ENCODE peak calls at places on chromosomes 16 and 17, in seven cellular contexts. One of them, this sample, is unnamed.

GRCh38 chr17:60372790-60373483 is 19.0 kb downstream of the USP32 start:
- DNase-seq in nucleus accumbens: no peak
- DNase-seq in GM10248: no peak
- DNase-seq in HS-5: peak
- DNase-seq in right lobe of liver: no peak
- DNase-seq in LHCN-M2: peak
- DNase-seq in GM23338: no peak
- DNase-seq in this sample: no peak

GRCh38 chr17:65472602-65473001 is 88.8 kb downstream of the AXIN2 start:
- DNase-seq in GM10248: no peak
- DNase-seq in nucleus accumbens: no peak
- DNase-seq in GM23338: no peak
- DNase-seq in LHCN-M2: peak
- DNase-seq in HS-5: no peak
- DNase-seq in right lobe of liver: no peak
- DNase-seq in this sample: peak

GRCh38 chr17:75036643-75037268 is 10.0 kb downstream of the ATP5PD start:
- DNase-seq in LHCN-M2: no peak
- DNase-seq in GM23338: peak
- DNase-seq in HS-5: peak
- DNase-seq in nucleus accumbens: no peak
- DNase-seq in GM10248: no peak
- DNase-seq in right lobe of liver: peak
- DNase-seq in this sample: peak

GRCh38 chr16:85557976-85558589 is 55.0 kb upstream of the GSE1 start:
- DNase-seq in right lobe of liver: no peak
- DNase-seq in GM23338: peak
- DNase-seq in LHCN-M2: no peak
- DNase-seq in nucleus accumbens: no peak
- DNase-seq in HS-5: no peak
- DNase-seq in GM10248: no peak
- DNase-seq in this sample: no peak

GRCh38 chr17:16945513-16946201 is 26.3 kb downstream of the TNFRSF13B start:
- DNase-seq in GM10248: no peak
- DNase-seq in nucleus accumbens: no peak
- DNase-seq in GM23338: peak
- DNase-seq in LHCN-M2: no peak
- DNase-seq in HS-5: no peak
- DNase-seq in right lobe of liver: peak
- DNase-seq in this sample: no peak

GRCh38 chr17:65855245-65855644 is 293.8 kb upstream of the AXIN2 start:
- DNase-seq in GM10248: no peak
- DNase-seq in GM23338: peak
- DNase-seq in nucleus accumbens: no peak
- DNase-seq in right lobe of liver: no peak
- DNase-seq in LHCN-M2: no peak
- DNase-seq in HS-5: peak
- DNase-seq in this sample: no peak

GRCh38 chr17:75592364-75593020 is 4.9 kb downstream of the MYO15B start:
- DNase-seq in LHCN-M2: no peak
- DNase-seq in GM23338: no peak
- DNase-seq in HS-5: no peak
- DNase-seq in right lobe of liver: no peak
- DNase-seq in GM10248: no peak
- DNase-seq in nucleus accumbens: no peak
- DNase-seq in this sample: no peak

GRCh38 chr16:79372504-79373184 is 227.9 kb downstream of the MAF start:
- DNase-seq in LHCN-M2: peak
- DNase-seq in HS-5: no peak
- DNase-seq in GM10248: no peak
- DNase-seq in right lobe of liver: no peak
- DNase-seq in GM23338: no peak
- DNase-seq in nucleus accumbens: no peak
- DNase-seq in this sample: no peak

GRCh38 chr16:63928421-63928820 is 1193.4 kb downstream of the CDH11 start:
- DNase-seq in LHCN-M2: no peak
- DNase-seq in nucleus accumbens: no peak
- DNase-seq in GM23338: no peak
- DNase-seq in GM10248: no peak
- DNase-seq in HS-5: no peak
- DNase-seq in right lobe of liver: no peak
- DNase-seq in this sample: no peak

GRCh38 chr16:48561960-48562393 is 48.0 kb downstream of the N4BP1 start:
- DNase-seq in GM10248: no peak
- DNase-seq in HS-5: no peak
- DNase-seq in GM23338: no peak
- DNase-seq in nucleus accumbens: no peak
- DNase-seq in right lobe of liver: no peak
- DNase-seq in LHCN-M2: peak
- DNase-seq in this sample: peak

GRCh38 chr17:49553676-49554335 is 21.9 kb upstream of the NXPH3 start:
- DNase-seq in HS-5: no peak
- DNase-seq in nucleus accumbens: no peak
- DNase-seq in right lobe of liver: no peak
- DNase-seq in LHCN-M2: no peak
- DNase-seq in GM23338: no peak
- DNase-seq in GM10248: peak
- DNase-seq in this sample: no peak

GRCh38 chr16:3650631-3651265 is 3.7 kb upstream of the DNASE1 start:
- DNase-seq in GM23338: no peak
- DNase-seq in GM10248: no peak
- DNase-seq in LHCN-M2: no peak
- DNase-seq in right lobe of liver: peak
- DNase-seq in HS-5: no peak
- DNase-seq in nucleus accumbens: no peak
- DNase-seq in this sample: peak

GRCh38 chr16:11056989-11057645 is 112.8 kb downstream of the CLEC16A start:
- DNase-seq in GM23338: no peak
- DNase-seq in LHCN-M2: no peak
- DNase-seq in GM10248: no peak
- DNase-seq in HS-5: no peak
- DNase-seq in right lobe of liver: no peak
- DNase-seq in nucleus accumbens: no peak
- DNase-seq in this sample: no peak

GRCh38 chr17:66495035-66495434 is 192.6 kb downstream of the PRKCA start:
- DNase-seq in LHCN-M2: no peak
- DNase-seq in nucleus accumbens: no peak
- DNase-seq in HS-5: no peak
- DNase-seq in right lobe of liver: no peak
- DNase-seq in GM10248: no peak
- DNase-seq in GM23338: no peak
- DNase-seq in this sample: no peak

GRCh38 chr17:38602862-38603785 is 2.6 kb downstream of the SRCIN1 start:
- DNase-seq in right lobe of liver: no peak
- DNase-seq in nucleus accumbens: peak
- DNase-seq in GM10248: no peak
- DNase-seq in LHCN-M2: no peak
- DNase-seq in GM23338: peak
- DNase-seq in HS-5: no peak
- DNase-seq in this sample: no peak

GRCh38 chr16:11034005-11034404 is 89.6 kb downstream of the CLEC16A start:
- DNase-seq in GM23338: no peak
- DNase-seq in HS-5: peak
- DNase-seq in GM10248: no peak
- DNase-seq in right lobe of liver: no peak
- DNase-seq in LHCN-M2: peak
- DNase-seq in nucleus accumbens: no peak
- DNase-seq in this sample: peak

GRCh38 chr17:9138161-9138717 is 116.9 kb downstream of the NTN1 start:
- DNase-seq in HS-5: no peak
- DNase-seq in right lobe of liver: no peak
- DNase-seq in GM10248: no peak
- DNase-seq in LHCN-M2: no peak
- DNase-seq in nucleus accumbens: no peak
- DNase-seq in GM23338: no peak
- DNase-seq in this sample: no peak

GRCh38 chr17:57993471-57994365 is 5.7 kb upstream of the VEZF1 start:
- DNase-seq in right lobe of liver: no peak
- DNase-seq in GM10248: peak
- DNase-seq in LHCN-M2: no peak
- DNase-seq in HS-5: no peak
- DNase-seq in GM23338: no peak
- DNase-seq in nucleus accumbens: no peak
- DNase-seq in this sample: no peak

GRCh38 chr17:74780443-74781238 is 4.5 kb upstream of the NAT9 start:
- DNase-seq in right lobe of liver: no peak
- DNase-seq in GM10248: no peak
- DNase-seq in HS-5: no peak
- DNase-seq in LHCN-M2: peak
- DNase-seq in nucleus accumbens: peak
- DNase-seq in GM23338: peak
- DNase-seq in this sample: no peak

GRCh38 chr17:42832213-42832933 is 824 bp upstream of the PSME3 start:
- DNase-seq in HS-5: no peak
- DNase-seq in LHCN-M2: no peak
- DNase-seq in GM10248: no peak
- DNase-seq in nucleus accumbens: no peak
- DNase-seq in GM23338: no peak
- DNase-seq in right lobe of liver: no peak
- DNase-seq in this sample: no peak